ENCODE peak calls at places on chromosomes 13 and 19, in five cellular contexts. G is HEK293T, K is GM12878, U is H1, N is HepG2. T is an unnamed sample.

GRCh38 chr19:3190470-3190770 is 4.7 kb downstream of the NCLN start:
- DNase-seq in G (no peak), K (no peak), U (no peak), N (no peak), T (no peak)

GRCh38 chr13:59488436-59488835 is 675.3 kb downstream of the DIAPH3 start:
- DNase-seq in G (no peak), K (no peak), U (no peak), N (no peak), T (no peak)

GRCh38 chr13:33092422-33092987 is 76.3 kb downstream of the KL start:
- DNase-seq in G (no peak), K (no peak), U (no peak), N (no peak), T (no peak)

GRCh38 chr13:101611491-101612475 is 159.3 kb downstream of the ITGBL1 start:
- DNase-seq in G (no peak), K (no peak), U (no peak), N (peak), T (no peak)

GRCh38 chr13:56561327-56561726 is 579.4 kb upstream of the PRR20A start:
- DNase-seq in G (peak), K (no peak), U (no peak), N (no peak), T (no peak)

GRCh38 chr13:50392977-50393376 is 377.7 kb downstream of the KCNRG start:
- DNase-seq in G (no peak), K (no peak), U (no peak), N (no peak), T (no peak)

GRCh38 chr13:21427741-21428140 is 31.4 kb downstream of the ZDHHC20 start:
- DNase-seq in G (no peak), K (peak), U (no peak), N (no peak), T (no peak)

GRCh38 chr13:110187501-110188161 is 119.3 kb downstream of the COL4A1 start:
- DNase-seq in G (no peak), K (no peak), U (no peak), N (no peak), T (no peak)

GRCh38 chr19:51311388-51312257 is at the start of gene IGLON5:
- DNase-seq in G (peak), K (no peak), U (no peak), N (no peak), T (no peak)

GRCh38 chr13:98535501-98536357 is 41.2 kb downstream of the STK24 start:
- DNase-seq in G (no peak), K (no peak), U (no peak), N (peak), T (no peak)

GRCh38 chr19:57689750-57690149 is 8.0 kb downstream of the ZNF551 start:
- DNase-seq in G (no peak), K (no peak), U (no peak), N (no peak), T (no peak)

GRCh38 chr13:46643165-46643777 is 90.3 kb downstream of the LRCH1 start:
- DNase-seq in G (no peak), K (no peak), U (no peak), N (no peak), T (no peak)

GRCh38 chr19:43776285-43776684 is 4.5 kb downstream of the KCNN4 start:
- DNase-seq in G (no peak), K (no peak), U (no peak), N (no peak), T (no peak)

GRCh38 chr13:111953546-111954178 is 113.3 kb upstream of the SOX1 start:
- DNase-seq in G (no peak), K (no peak), U (no peak), N (no peak), T (no peak)

GRCh38 chr19:4201798-4202197 is 19.3 kb downstream of the ANKRD24 start:
- DNase-seq in G (no peak), K (no peak), U (no peak), N (no peak), T (no peak)

GRCh38 chr19:4059931-4060620 is 6.6 kb downstream of the ZBTB7A start:
- DNase-seq in G (no peak), K (peak), U (no peak), N (no peak), T (no peak)

GRCh38 chr13:60572003-60572792 is 175.2 kb downstream of the TDRD3 start:
- DNase-seq in G (no peak), K (no peak), U (no peak), N (peak), T (no peak)

GRCh38 chr13:98252931-98253470 is 75.9 kb upstream of the RNF113B start:
- DNase-seq in G (no peak), K (no peak), U (no peak), N (peak), T (no peak)

GRCh38 chr13:75299913-75300862 is 181.8 kb downstream of the TBC1D4 start:
- DNase-seq in G (no peak), K (peak), U (no peak), N (no peak), T (no peak)

GRCh38 chr19:38451036-38451435 is 17.5 kb downstream of the RYR1 start:
- DNase-seq in G (no peak), K (no peak), U (no peak), N (no peak), T (no peak)

GRCh38 chr13:84985860-84986259 is 813.4 kb downstream of the SLITRK6 start:
- DNase-seq in G (peak), K (no peak), U (no peak), N (no peak), T (no peak)

GRCh38 chr13:94209110-94209509 is 270.4 kb downstream of the DCT start:
- DNase-seq in G (peak), K (no peak), U (no peak), N (no peak), T (no peak)

GRCh38 chr19:18762125-18763023 is 28.7 kb downstream of the COMP start:
- DNase-seq in G (no peak), K (no peak), U (no peak), N (peak), T (no peak)

GRCh38 chr19:50794778-50795664 is 4.8 kb downstream of the ACP4 start:
- DNase-seq in G (no peak), K (no peak), U (no peak), N (no peak), T (no peak)

GRCh38 chr13:98420560-98421175 is 156.2 kb downstream of the STK24 start:
- DNase-seq in G (no peak), K (no peak), U (no peak), N (no peak), T (no peak)

GRCh38 chr13:73870970-73871935 is 263.0 kb downstream of the KLF12 start:
- DNase-seq in G (peak), K (no peak), U (no peak), N (no peak), T (peak)

GRCh38 chr19:42197375-42197817 is 20.1 kb downstream of the DEDD2 start:
- DNase-seq in G (no peak), K (no peak), U (no peak), N (no peak), T (no peak)

GRCh38 chr13:97257228-97257755 is 35.2 kb downstream of the MBNL2 start:
- DNase-seq in G (peak), K (no peak), U (no peak), N (no peak), T (no peak)

GRCh38 chr19:47239610-47240296 is 8.8 kb upstream of the BBC3 start:
- DNase-seq in G (no peak), K (no peak), U (no peak), N (no peak), T (no peak)

GRCh38 chr13:50711449-50711848 is 132.0 kb downstream of the DLEU7 start:
- DNase-seq in G (no peak), K (no peak), U (no peak), N (no peak), T (no peak)

GRCh38 chr13:62702502-62702901 is 1286.9 kb upstream of the PCDH20 start:
- DNase-seq in G (no peak), K (no peak), U (no peak), N (no peak), T (no peak)

GRCh38 chr19:32570081-32570785 is 10.8 kb upstream of the PDCD5 start:
- DNase-seq in G (peak), K (no peak), U (no peak), N (peak), T (no peak)

GRCh38 chr13:105878119-105878518 is 657.3 kb downstream of the EFNB2 start:
- DNase-seq in G (no peak), K (no peak), U (no peak), N (no peak), T (no peak)

GRCh38 chr13:23899555-23899954 is 2.3 kb upstream of the C1QTNF9B start:
- DNase-seq in G (no peak), K (no peak), U (no peak), N (peak), T (no peak)
- TF ChIP-seq SUZ12 in G (no peak), K (no peak), U (no peak), N (no peak), T (no peak)

DNA sequence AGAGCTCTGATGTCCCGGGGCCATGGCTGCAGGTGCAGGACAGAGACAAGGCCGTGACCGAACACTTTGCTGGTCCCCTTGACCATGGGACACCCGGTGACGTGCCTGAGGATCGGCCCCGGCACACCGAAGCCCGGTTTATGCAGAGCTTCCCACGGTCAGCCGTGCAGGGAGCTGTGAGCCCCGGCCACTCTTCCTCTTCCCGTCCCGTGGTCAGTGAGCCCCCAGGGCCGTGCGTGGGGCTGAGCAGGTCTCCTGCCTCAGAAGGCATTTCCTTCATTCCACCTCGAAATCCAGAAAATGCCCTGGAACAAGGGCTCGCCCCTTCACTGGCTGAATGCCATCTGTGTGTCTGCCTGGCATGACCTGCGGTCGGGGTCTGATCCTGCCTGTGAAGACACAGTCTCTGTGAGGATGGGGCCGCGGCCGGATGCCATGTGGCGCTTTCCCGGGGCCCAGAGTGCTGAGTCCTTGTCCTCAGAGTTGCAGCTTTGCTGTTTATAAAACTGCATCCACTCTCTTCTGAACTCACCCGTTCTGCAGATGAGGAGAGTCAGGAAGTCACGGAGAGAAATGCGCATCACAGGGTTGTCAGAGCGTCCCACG is 16.9 kb downstream of the MCF2L start:
- DNase-seq in G (no peak), K (no peak), U (no peak), N (no peak), T (no peak)
- TF ChIP-seq SUZ12 in G (no peak), K (no peak), U (no peak), N (no peak), T (no peak)

GRCh38 chr13:42174344-42175162 is 97.4 kb upstream of the AKAP11 start:
- DNase-seq in G (no peak), K (no peak), U (no peak), N (no peak), T (no peak)
- TF ChIP-seq SUZ12 in G (no peak), K (no peak), U (no peak), N (no peak), T (no peak)

DNA sequence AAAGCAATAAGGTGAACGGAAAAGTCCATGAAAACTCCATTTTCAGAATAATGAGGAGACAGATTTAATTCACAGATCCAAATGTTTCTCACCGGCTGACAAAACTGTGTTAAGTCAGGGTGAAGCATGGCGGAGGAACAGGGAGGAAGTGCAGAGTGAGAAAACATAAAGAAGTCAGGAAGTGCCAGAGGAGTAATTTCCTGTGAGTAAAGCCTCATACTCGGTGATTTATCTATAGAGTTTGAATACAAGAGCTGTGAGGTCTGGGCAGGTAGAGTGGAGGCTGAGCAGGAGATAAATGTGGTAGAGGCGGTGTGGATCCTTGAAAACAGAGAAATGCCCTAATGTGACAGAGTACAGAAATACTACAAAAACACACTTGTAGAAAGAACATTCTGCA is 11.4 kb downstream of the CARD8 start:
- DNase-seq in G (no peak), K (no peak), U (no peak), N (no peak), T (no peak)
- TF ChIP-seq SUZ12 in G (no peak), K (no peak), U (no peak), N (no peak), T (no peak)

GRCh38 chr19:1276620-1277007 is 1.3 kb downstream of the FAM174C start:
- DNase-seq in G (no peak), K (no peak), U (no peak), N (no peak), T (no peak)

GRCh38 chr19:1277061-1277460 is 1.7 kb downstream of the FAM174C start:
- DNase-seq in G (no peak), K (no peak), U (no peak), N (no peak), T (no peak)

GRCh38 chr19:1275260-1275975 is at the start of gene FAM174C:
- DNase-seq in G (peak), K (peak), U (no peak), N (peak), T (peak)

GRCh38 chr19:1274852-1275259 is 474 bp upstream of the FAM174C start:
- DNase-seq in G (no peak), K (no peak), U (no peak), N (no peak), T (no peak)

GRCh38 chr19:1275976-1276619 is 768 bp downstream of the FAM174C start:
- DNase-seq in G (no peak), K (no peak), U (no peak), N (no peak), T (no peak)
- TF ChIP-seq SUZ12 in G (no peak), K (no peak), U (no peak), N (no peak), T (no peak)

GRCh38 chr19:1073956-1074511 is 7.1 kb downstream of the ARHGAP45 start:
- DNase-seq in G (no peak), K (no peak), U (no peak), N (no peak), T (no peak)
- TF ChIP-seq SUZ12 in G (no peak), K (no peak), U (no peak), N (no peak), T (no peak)

DNA sequence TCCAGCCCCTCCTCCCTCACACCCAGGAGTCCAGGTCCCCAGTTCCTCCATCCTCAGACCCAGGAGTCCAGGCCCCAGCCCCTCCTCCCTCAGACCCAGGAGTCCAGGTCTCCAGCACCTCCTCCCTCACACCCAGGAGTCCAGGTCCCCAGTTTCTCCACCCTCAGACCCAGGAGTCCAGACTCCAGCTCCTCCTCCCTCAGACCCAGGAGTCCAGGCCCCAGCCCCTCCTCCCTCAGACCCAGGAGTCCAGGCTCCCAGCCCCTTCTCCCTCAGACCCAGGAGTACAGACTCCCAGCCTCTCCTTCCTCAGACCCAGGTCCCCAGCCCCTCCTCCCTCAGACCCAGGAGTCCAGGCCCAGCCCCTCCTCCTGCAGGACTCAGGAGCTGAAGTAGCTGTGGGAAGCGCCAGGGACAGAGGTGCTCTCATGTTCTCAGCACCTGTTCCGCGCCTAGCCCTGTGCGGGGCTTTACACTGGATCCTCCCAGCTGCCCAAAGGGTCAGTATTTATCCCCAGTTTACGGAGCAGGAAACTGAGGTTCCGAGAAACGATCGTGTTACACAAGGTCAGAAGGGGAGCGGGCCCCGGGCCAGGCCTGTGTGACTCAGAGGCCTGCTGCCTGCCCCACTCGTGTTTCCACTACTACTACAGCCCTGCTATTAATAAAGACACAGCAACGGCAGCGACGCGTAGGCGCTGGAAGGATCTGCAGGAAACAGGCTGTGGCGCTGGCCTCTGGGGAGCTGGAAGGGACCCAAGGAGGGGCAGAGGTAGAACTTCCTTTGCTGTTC is 1.7 kb upstream of the SBK3 start:
- DNase-seq in G (peak), K (no peak), U (no peak), N (peak), T (no peak)
- TF ChIP-seq SUZ12 in G (no peak), K (no peak), U (no peak), N (no peak), T (no peak)

T was measured in NT2/D1.